ENCODE peak calls at places on chromosome 16, in eight cellular contexts. O is M059J; G is EH; P is activated effector memory CD4-positive, alpha-beta T cell treated with Interleukin-2 at 50 U/mL for 16 hours; Z is type B pancreatic cell; L is left lung; X is mammary epithelial cell; N is psoas muscle. W is an unnamed sample.

GRCh38 chr16:67459858-67460144 is 21.2 kb downstream of the ATP6V0D1 start:
- DNase-seq in L (no peak), Z (no peak), P (no peak), X (no peak), O (no peak), G (no peak), N (peak), W (no peak)

GRCh38 chr16:56332464-56333079 is 92.8 kb downstream of the AMFR start:
- DNase-seq in Z (no peak), N (peak), X (peak), P (no peak), L (no peak), O (peak), G (peak), W (peak)

GRCh38 chr16:280005-280421 is 378 bp upstream of the ARHGDIG start:
- DNase-seq in L (no peak), G (no peak), P (no peak), X (no peak), N (peak), O (no peak), Z (no peak), W (no peak)

GRCh38 chr16:8866884-8867482 is 1.8 kb downstream of the CARHSP1 start:
- DNase-seq in Z (no peak), X (no peak), G (peak), P (no peak), O (no peak), L (no peak), N (no peak), W (no peak)

GRCh38 chr16:88936008-88936912 is 40.7 kb downstream of the CBFA2T3 start:
- DNase-seq in O (no peak), X (no peak), L (peak), N (no peak), G (no peak), Z (no peak), P (no peak), W (peak)

GRCh38 chr16:81879625-81880024 is 100.5 kb downstream of the PLCG2 start:
- DNase-seq in G (no peak), N (no peak), P (no peak), X (no peak), L (no peak), Z (no peak), O (no peak), W (no peak)

GRCh38 chr16:67910162-67910561 is 17.1 kb downstream of the PSKH1 start:
- DNase-seq in N (no peak), G (peak), L (no peak), P (no peak), Z (no peak), X (peak), O (no peak), W (peak)

GRCh38 chr16:83561876-83562275 is 245.9 kb upstream of the HSBP1 start:
- DNase-seq in Z (no peak), O (peak), G (peak), P (no peak), X (peak), L (no peak), N (no peak), W (no peak)

GRCh38 chr16:66926171-66926570 is 836 bp upstream of the RRAD start:
- DNase-seq in N (peak), L (no peak), O (peak), Z (no peak), P (no peak), G (peak), X (no peak), W (no peak)

GRCh38 chr16:23518435-23518891 is 8.2 kb upstream of the GGA2 start:
- DNase-seq in P (no peak), G (no peak), X (no peak), N (no peak), O (no peak), Z (no peak), L (no peak), W (peak)

GRCh38 chr16:49019826-49020401 is 261.7 kb downstream of the CBLN1 start:
- DNase-seq in L (no peak), Z (no peak), N (no peak), X (no peak), O (no peak), P (no peak), G (no peak), W (no peak)

GRCh38 chr16:86038923-86039310 is 140.0 kb downstream of the IRF8 start:
- DNase-seq in Z (no peak), L (peak), G (no peak), X (no peak), P (no peak), N (no peak), O (peak), W (no peak)

W was measured in pons.